ENCODE peak calls at places on chromosomes 3 and 15, in nine cellular contexts. K is spleen; X is RWPE2; D is heart right ventricle; V is psoas muscle; M is pancreas; L is CD8-positive, alpha-beta memory T cell; Z is suprapubic skin; G is neuronal stem cell. A is an unnamed sample. For H3K27me3, the result is how much of the 10 kb centered on the place peaks cover.

GRCh38 chr3:125003369-125003853 is 52.4 kb downstream of the HEG1 start:
- DNase-seq in K (no peak), X (no peak), D (peak), V (peak), M (no peak), L (no peak), Z (no peak), G (no peak), A (no peak)

GRCh38 chr15:85168642-85169173 is 187.1 kb downstream of the PDE8A start:
- DNase-seq in K (no peak), X (no peak), D (no peak), V (no peak), M (peak), L (no peak), Z (no peak), G (peak), A (peak)

GRCh38 chr3:121330586-121330985 is 215.2 kb downstream of the POLQ start:
- DNase-seq in K (no peak), X (no peak), D (no peak), V (no peak), M (no peak), L (no peak), Z (no peak), G (no peak), A (no peak)

GRCh38 chr3:127217594-127218456 is 24.9 kb downstream of the PRR23E start:
- DNase-seq in K (no peak), X (no peak), D (no peak), V (no peak), M (no peak), L (no peak), Z (no peak), G (no peak), A (no peak)

GRCh38 chr3:8345396-8345795 is 156.2 kb upstream of the LMCD1 start:
- DNase-seq in K (no peak), X (no peak), D (no peak), V (no peak), M (no peak), L (no peak), Z (no peak), G (no peak), A (no peak)

GRCh38 chr3:31984321-31984720 is 2.8 kb downstream of the ZNF860 start:
- DNase-seq in K (no peak), X (no peak), D (no peak), V (no peak), M (no peak), L (no peak), Z (no peak), G (no peak), A (no peak)

GRCh38 chr3:81311321-81311720 is 450.1 kb downstream of the GBE1 start:
- DNase-seq in K (no peak), X (no peak), D (no peak), V (no peak), M (no peak), L (no peak), Z (no peak), G (no peak), A (peak)

GRCh38 chr15:86491118-86491517 is 411.4 kb downstream of the AGBL1 start:
- DNase-seq in K (no peak), X (no peak), D (no peak), V (no peak), M (no peak), L (no peak), Z (no peak), G (no peak), A (no peak)

GRCh38 chr3:66403268-66403990 is 97.4 kb downstream of the LRIG1 start:
- DNase-seq in K (no peak), X (no peak), D (no peak), V (no peak), M (peak), L (no peak), Z (no peak), G (no peak), A (no peak)

GRCh38 chr15:101464246-101464998 is 25.1 kb downstream of the PCSK6 start:
- DNase-seq in K (no peak), X (peak), D (no peak), V (no peak), M (no peak), L (no peak), Z (no peak), G (no peak), A (no peak)

GRCh38 chr15:76390571-76390970 is 54.0 kb downstream of the ISL2 start:
- DNase-seq in K (no peak), X (no peak), D (no peak), V (no peak), M (no peak), L (no peak), Z (no peak), G (no peak), A (no peak)

GRCh38 chr3:23405081-23405480 is 202.0 kb downstream of the UBE2E2 start:
- DNase-seq in K (no peak), X (no peak), D (no peak), V (no peak), M (no peak), L (no peak), Z (no peak), G (no peak), A (no peak)

GRCh38 chr3:38723569-38724391 is 74.3 kb upstream of the SCN5A start:
- DNase-seq in K (no peak), X (no peak), D (peak), V (no peak), M (no peak), L (no peak), Z (no peak), G (no peak), A (no peak)

GRCh38 chr3:114307222-114307840 is 13.5 kb downstream of the TIGIT start:
- DNase-seq in K (no peak), X (no peak), D (no peak), V (no peak), M (no peak), L (peak), Z (no peak), G (no peak), A (no peak)

GRCh38 chr3:116020495-116020894 is 397.2 kb downstream of the GAP43 start:
- DNase-seq in K (no peak), X (no peak), D (no peak), V (no peak), M (no peak), L (no peak), Z (no peak), G (no peak), A (no peak)

GRCh38 chr15:85579011-85579701 is 198.8 kb downstream of the AKAP13 start:
- DNase-seq in K (no peak), X (no peak), D (peak), V (no peak), M (no peak), L (no peak), Z (no peak), G (no peak), A (peak)

GRCh38 chr3:29065211-29065785 is 215.6 kb upstream of the RBMS3 start:
- DNase-seq in K (no peak), X (peak), D (peak), V (peak), M (peak), L (no peak), Z (peak), G (peak), A (no peak)

GRCh38 chr3:152256829-152257228 is 11.9 kb upstream of the MBNL1 start:
- DNase-seq in K (no peak), X (no peak), D (no peak), V (no peak), M (no peak), L (no peak), Z (no peak), G (no peak), A (no peak)

GRCh38 chr3:174862101-174862500 is 3.0 kb downstream of the NAALADL2 start:
- DNase-seq in K (no peak), X (no peak), D (no peak), V (no peak), M (no peak), L (no peak), Z (no peak), G (no peak), A (peak)

GRCh38 chr15:25186906-25187645 is 232.3 kb downstream of the SNRPN start:
- DNase-seq in K (peak), X (peak), D (no peak), V (peak), M (peak), L (peak), Z (no peak), G (no peak), A (no peak)
- H3K27me3 ChIP-seq in K (under half), X (under half), D (under half), V (under half), M (under half), L (under half), Z (under half), G (under half), A (half or more)

DNA sequence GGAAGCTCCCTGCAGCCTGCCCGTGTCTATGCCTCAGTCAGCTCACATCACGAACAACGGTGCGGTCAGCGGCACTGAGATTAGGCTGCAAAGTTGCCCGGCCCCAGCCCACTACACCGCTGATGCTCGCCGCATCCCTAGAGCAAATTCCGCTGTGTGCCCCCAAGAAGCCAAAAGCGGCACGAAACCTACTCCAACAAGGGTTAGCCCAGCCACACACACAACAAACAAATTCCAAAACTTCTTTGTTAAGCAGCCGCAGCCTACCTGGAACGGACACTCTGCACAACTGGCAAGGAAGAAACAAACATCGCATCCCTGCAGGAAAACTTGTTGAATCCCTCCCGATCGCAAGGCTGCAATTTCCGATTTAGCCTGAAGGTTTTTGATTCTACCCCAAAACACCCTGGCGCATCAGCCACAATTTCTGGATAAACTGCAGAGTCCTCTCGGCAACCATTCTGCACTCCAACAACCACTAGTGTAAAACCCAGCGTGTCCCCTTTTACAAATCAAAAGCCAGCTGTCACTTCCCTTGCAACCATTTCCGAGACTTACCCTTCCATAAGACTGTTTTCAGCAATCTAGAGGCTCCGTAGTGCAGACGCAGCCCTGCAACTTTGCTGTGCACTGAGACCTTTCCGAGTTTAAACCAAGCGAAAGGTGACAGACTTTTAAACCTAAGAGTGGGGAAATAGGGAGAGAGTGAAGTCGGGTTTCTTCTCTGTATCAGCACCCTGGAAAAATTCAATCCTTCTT is 425 bp downstream of the ROBO1 start:
- DNase-seq in K (no peak), X (no peak), D (no peak), V (no peak), M (no peak), L (no peak), Z (no peak), G (peak), A (no peak)
- H3K4me3 ChIP-seq in K (peak), X (no peak), D (peak), V (peak), M (no peak), L (no peak), Z (peak), G (peak), A (no peak)

DNA sequence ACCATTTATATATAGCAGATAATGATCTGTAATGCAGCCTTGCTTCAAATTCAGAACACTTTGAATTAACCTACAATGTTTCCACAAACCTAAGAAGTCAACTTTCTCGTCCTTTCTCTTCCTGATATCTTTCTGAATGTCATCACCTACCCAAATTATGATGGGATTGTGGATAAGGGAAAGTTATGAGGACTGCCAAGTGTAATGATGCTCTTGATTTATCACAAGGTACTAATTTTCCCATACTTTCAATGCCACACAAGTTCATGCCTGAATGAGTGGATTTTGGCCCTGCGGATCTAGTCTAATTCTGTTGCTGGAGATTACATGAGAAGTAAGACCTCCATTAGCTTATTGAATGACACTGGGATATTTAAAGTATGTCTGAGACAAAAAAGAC is 82.6 kb upstream of the NANOGP8 start:
- DNase-seq in K (no peak), X (no peak), D (no peak), V (no peak), M (no peak), L (no peak), Z (no peak), G (no peak), A (peak)
- H3K27ac ChIP-seq in K (no peak), X (no peak), D (no peak), V (no peak), M (no peak), L (no peak), Z (no peak), G (no peak), A (no peak)

DNA sequence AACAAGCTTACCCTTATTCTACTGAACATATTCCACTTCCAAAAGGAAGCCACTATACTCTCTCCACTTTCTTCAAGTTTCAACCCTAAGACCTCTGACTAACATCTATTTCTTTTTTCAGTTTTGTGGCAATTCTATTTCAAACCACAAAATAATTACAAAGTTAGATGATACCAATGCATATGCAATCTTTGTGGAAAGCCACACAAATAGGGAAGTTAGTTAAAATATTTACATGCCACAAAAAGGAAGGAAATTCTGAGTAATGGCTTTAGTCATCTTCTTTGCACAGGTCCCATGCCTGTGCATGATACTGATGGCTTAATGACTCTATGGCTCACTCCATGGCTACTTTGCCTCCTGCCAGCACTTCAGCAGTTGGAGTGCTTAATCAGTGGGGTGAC is 57.0 kb upstream of the MCTP2 start:
- DNase-seq in K (no peak), X (no peak), D (no peak), V (no peak), M (no peak), L (no peak), Z (no peak), G (no peak), A (no peak)
- H3K27me3 ChIP-seq in K (under half), X (under half), D (under half), V (under half), M (under half), L (under half), Z (under half), G (under half), A (half or more)

GRCh38 chr3:13655074-13655913 is 106.4 kb downstream of the FBLN2 start:
- DNase-seq in K (peak), X (no peak), D (peak), V (no peak), M (peak), L (no peak), Z (no peak), G (peak), A (peak)
- H3K4me3 ChIP-seq in K (no peak), X (no peak), D (peak), V (peak), M (peak), L (no peak), Z (peak), G (no peak), A (no peak)

DNA sequence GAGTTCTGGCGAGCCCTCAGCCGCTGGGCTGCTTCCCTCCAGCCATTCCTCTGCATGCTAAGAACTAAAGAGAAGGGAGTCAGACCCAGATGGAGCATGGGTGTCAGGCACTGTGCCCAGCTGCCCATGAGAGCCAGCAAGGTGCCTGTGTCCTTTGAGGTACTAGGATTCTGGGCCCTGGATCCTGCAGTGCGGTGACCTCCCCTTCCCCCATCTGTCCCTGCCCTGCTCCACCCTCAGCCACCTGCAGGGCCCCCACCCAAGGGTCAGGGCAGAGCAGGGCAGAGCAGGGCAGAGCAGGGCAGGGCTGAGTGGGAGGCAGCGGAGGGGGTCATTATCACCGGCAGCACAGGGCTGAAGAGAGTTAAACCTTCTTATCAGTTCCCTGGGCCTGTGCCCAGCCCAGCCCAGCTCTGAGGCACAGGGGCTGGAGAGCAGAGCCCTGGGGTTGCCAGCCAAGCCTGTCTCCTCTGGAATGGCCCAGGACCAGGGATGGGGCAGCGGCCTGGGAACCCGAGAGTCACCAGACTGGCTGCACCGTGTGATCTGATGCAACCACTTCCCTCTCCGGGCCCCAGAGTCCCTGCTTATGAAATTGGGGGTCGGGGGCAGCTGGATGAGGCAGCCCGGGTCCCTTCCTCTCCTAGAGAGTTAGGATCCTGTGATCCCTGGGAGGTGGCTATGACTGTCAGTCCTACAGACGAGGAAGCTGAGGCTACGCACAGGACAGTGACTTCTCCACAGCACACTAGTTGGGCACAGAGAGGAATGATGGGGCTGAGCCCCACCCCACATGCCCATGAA is 17.3 kb downstream of the ZDHHC19 start:
- DNase-seq in K (peak), X (no peak), D (peak), V (peak), M (peak), L (peak), Z (no peak), G (no peak), A (no peak)
- H3K27ac ChIP-seq in K (peak), X (no peak), D (peak), V (peak), M (no peak), L (peak), Z (no peak), G (no peak), A (no peak)

DNA sequence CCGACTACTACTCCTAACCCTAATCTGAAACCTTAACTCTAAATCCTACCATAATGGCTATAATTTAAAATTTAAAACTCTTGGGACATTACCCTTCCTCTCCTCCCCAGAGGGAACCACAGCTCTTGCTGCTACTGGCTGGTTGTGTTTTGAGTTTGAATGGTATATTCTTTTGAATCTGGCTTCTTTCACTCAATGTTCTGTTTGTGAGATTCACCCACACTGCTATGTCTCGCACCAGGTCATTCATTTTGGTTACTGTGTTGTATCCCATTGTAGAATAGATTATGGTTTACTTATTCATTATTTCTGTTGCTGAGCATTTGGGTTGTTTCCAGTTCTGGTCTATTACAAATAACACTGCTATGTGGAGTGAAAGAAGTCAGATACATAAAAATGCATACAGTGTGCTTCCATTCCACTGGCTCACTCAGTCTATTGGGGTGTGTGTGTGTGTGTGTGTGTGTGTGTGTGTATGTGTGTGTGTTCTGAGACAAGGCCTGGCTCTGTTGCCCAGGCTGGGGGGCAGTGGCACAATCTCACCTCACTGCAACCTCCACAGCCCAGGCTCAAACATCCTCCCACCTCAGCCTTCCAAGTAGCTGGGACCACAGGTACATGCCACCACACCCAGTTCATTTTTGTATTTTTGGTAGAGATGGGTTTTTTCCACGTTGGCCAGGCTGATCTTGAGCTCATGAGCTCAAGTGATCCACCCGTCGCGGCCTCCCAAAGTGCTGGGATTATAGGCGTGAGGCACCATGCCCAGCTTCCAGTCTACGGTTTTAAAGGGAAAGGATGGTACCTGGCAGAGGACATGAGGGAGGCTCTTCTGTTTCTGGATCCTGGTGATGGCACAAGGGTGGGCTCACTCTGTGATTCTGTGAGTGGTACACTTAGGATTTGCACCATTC is 19.2 kb upstream of the SYNM start:
- DNase-seq in K (no peak), X (no peak), D (no peak), V (peak), M (peak), L (no peak), Z (no peak), G (no peak), A (no peak)
- H3K27me3 ChIP-seq in K (under half), X (under half), D (under half), V (under half), M (under half), L (under half), Z (under half), G (under half), A (under half)

GRCh38 chr15:77630956-77631789 is 1.5 kb downstream of the LINGO1 start:
- DNase-seq in K (no peak), X (no peak), D (no peak), V (no peak), M (peak), L (no peak), Z (no peak), G (peak), A (peak)
- H3K4me3 ChIP-seq in K (peak), X (no peak), D (peak), V (no peak), M (peak), L (no peak), Z (peak), G (peak), A (no peak)